ENCODE peak calls at places on chromosomes 5 and 9, in four cellular contexts. One of them, this sample, is unnamed.

GRCh38 chr5:1511651-1512540 is 11.9 kb downstream of the LPCAT1 start:
- DNase-seq in spleen: peak; percentile 74
- DNase-seq in DND-41: peak; percentile 6
- DNase-seq in neural crest cell: no peak
- DNase-seq in this sample: peak; percentile 92

GRCh38 chr5:81265101-81265500 is 32.0 kb downstream of the CKMT2 start:
- DNase-seq in spleen: no peak
- DNase-seq in DND-41: no peak
- DNase-seq in neural crest cell: no peak
- DNase-seq in this sample: no peak

GRCh38 chr5:181152406-181152805 is 5.0 kb downstream of the OR2V2 start:
- DNase-seq in spleen: no peak
- DNase-seq in DND-41: no peak
- DNase-seq in neural crest cell: no peak
- DNase-seq in this sample: no peak

GRCh38 chr5:535781-536698 is 11.8 kb upstream of the SLC9A3 start:
- DNase-seq in neural crest cell: no peak
- DNase-seq in spleen: peak; percentile 36
- DNase-seq in DND-41: no peak
- DNase-seq in this sample: no peak

GRCh38 chr9:126450537-126451205 is 124.0 kb downstream of the MVB12B start:
- DNase-seq in DND-41: no peak
- DNase-seq in spleen: peak; percentile 64
- DNase-seq in neural crest cell: no peak
- DNase-seq in this sample: no peak

GRCh38 chr9:131579789-131580211 is 34.5 kb downstream of the PRRT1B start:
- DNase-seq in spleen: no peak
- DNase-seq in neural crest cell: no peak
- DNase-seq in DND-41: no peak
- DNase-seq in this sample: no peak

GRCh38 chr5:87340716-87341115 is 72.0 kb downstream of the CCNH start:
- DNase-seq in neural crest cell: no peak
- DNase-seq in spleen: no peak
- DNase-seq in DND-41: peak; percentile 19
- DNase-seq in this sample: no peak

GRCh38 chr9:79662553-79662956 is 90.8 kb downstream of the TLE4 start:
- DNase-seq in DND-41: no peak
- DNase-seq in neural crest cell: peak; percentile 24
- DNase-seq in spleen: no peak
- DNase-seq in this sample: no peak

GRCh38 chr9:7756088-7756487 is 43.5 kb downstream of the DMAC1 start:
- DNase-seq in DND-41: no peak
- DNase-seq in spleen: no peak
- DNase-seq in neural crest cell: no peak
- DNase-seq in this sample: no peak

GRCh38 chr5:1187950-1188334 is 13.5 kb upstream of the SLC6A19 start:
- DNase-seq in DND-41: no peak
- DNase-seq in spleen: no peak
- DNase-seq in neural crest cell: no peak
- DNase-seq in this sample: no peak

GRCh38 chr5:108557686-108558085 is 175.8 kb upstream of the FBXL17 start:
- DNase-seq in DND-41: no peak
- DNase-seq in neural crest cell: no peak
- DNase-seq in spleen: no peak
- DNase-seq in this sample: no peak

GRCh38 chr5:174996941-174997340 is 272.6 kb downstream of the MSX2 start:
- DNase-seq in spleen: no peak
- DNase-seq in neural crest cell: no peak
- DNase-seq in DND-41: no peak
- DNase-seq in this sample: no peak

GRCh38 chr9:119934497-119934896 is 565.3 kb upstream of the BRINP1 start:
- DNase-seq in neural crest cell: no peak
- DNase-seq in DND-41: no peak
- DNase-seq in spleen: no peak
- DNase-seq in this sample: no peak

GRCh38 chr5:150612405-150612804 is 28.1 kb upstream of the SYNPO start:
- DNase-seq in DND-41: no peak
- DNase-seq in spleen: no peak
- DNase-seq in neural crest cell: no peak
- DNase-seq in this sample: no peak

GRCh38 chr9:91117959-91118651 is 243.6 kb downstream of the AUH start:
- DNase-seq in neural crest cell: peak; percentile 13
- DNase-seq in DND-41: no peak
- DNase-seq in spleen: peak; percentile 89
- DNase-seq in this sample: peak; percentile 92

GRCh38 chr5:123916331-123917121 is 404.5 kb downstream of the CSNK1G3 start:
- DNase-seq in DND-41: no peak
- DNase-seq in neural crest cell: no peak
- DNase-seq in spleen: no peak
- DNase-seq in this sample: no peak

GRCh38 chr5:59222687-59223511 is 640.0 kb downstream of the RAB3C start:
- DNase-seq in spleen: no peak
- DNase-seq in DND-41: no peak
- DNase-seq in neural crest cell: no peak
- DNase-seq in this sample: no peak

GRCh38 chr5:957730-958485 is 50.7 kb upstream of the NKD2 start:
- DNase-seq in neural crest cell: no peak
- DNase-seq in spleen: no peak
- DNase-seq in DND-41: no peak
- DNase-seq in this sample: no peak

GRCh38 chr5:114223866-114224265 is 138.0 kb upstream of the KCNN2 start:
- DNase-seq in spleen: no peak
- DNase-seq in neural crest cell: no peak
- DNase-seq in DND-41: no peak
- DNase-seq in this sample: no peak

GRCh38 chr5:113606298-113607134 is 93.0 kb downstream of the YTHDC2 start:
- DNase-seq in spleen: no peak
- DNase-seq in DND-41: peak; percentile 54
- DNase-seq in neural crest cell: peak; percentile 38
- DNase-seq in this sample: no peak

GRCh38 chr5:107217721-107218130 is 453.0 kb downstream of the EFNA5 start:
- DNase-seq in neural crest cell: no peak
- DNase-seq in spleen: no peak
- DNase-seq in DND-41: no peak
- DNase-seq in this sample: no peak

GRCh38 chr5:54644226-54644625 is 126.7 kb downstream of the SNX18 start:
- DNase-seq in DND-41: no peak
- DNase-seq in spleen: no peak
- DNase-seq in neural crest cell: no peak
- DNase-seq in this sample: no peak

GRCh38 chr5:914174-914573 is 21.5 kb downstream of the TRIP13 start:
- DNase-seq in spleen: no peak
- DNase-seq in DND-41: no peak
- DNase-seq in neural crest cell: no peak
- DNase-seq in this sample: no peak

GRCh38 chr5:123875444-123876264 is 363.7 kb downstream of the CSNK1G3 start:
- DNase-seq in spleen: no peak
- DNase-seq in neural crest cell: peak; percentile 47
- DNase-seq in DND-41: no peak
- DNase-seq in this sample: no peak

GRCh38 chr5:56410696-56411095 is 177.6 kb upstream of the ANKRD55 start:
- DNase-seq in spleen: no peak
- DNase-seq in neural crest cell: no peak
- DNase-seq in DND-41: no peak
- DNase-seq in this sample: no peak

GRCh38 chr5:98772415-98773213 is 849 bp upstream of the RGMB start:
- DNase-seq in spleen: peak; percentile 90
- DNase-seq in neural crest cell: peak; percentile 59
- DNase-seq in DND-41: no peak
- DNase-seq in this sample: peak; percentile 82

GRCh38 chr5:176381979-176382378 is 6.4 kb downstream of the NOP16 start:
- DNase-seq in neural crest cell: no peak
- DNase-seq in DND-41: no peak
- DNase-seq in spleen: peak; percentile 30
- DNase-seq in this sample: no peak

GRCh38 chr5:32523625-32524024 is 61.7 kb upstream of the SUB1 start:
- DNase-seq in spleen: no peak
- DNase-seq in DND-41: no peak
- DNase-seq in neural crest cell: no peak
- DNase-seq in this sample: no peak

GRCh38 chr9:74887041-74887980 is at the start of gene TRPM6:
- DNase-seq in DND-41: no peak
- DNase-seq in spleen: peak; percentile 95
- DNase-seq in neural crest cell: peak; percentile 42
- DNase-seq in this sample: no peak

GRCh38 chr5:74903165-74903787 is 37.1 kb upstream of the FAM169A start:
- DNase-seq in neural crest cell: peak; percentile 3
- DNase-seq in spleen: no peak
- DNase-seq in DND-41: no peak
- DNase-seq in this sample: no peak

GRCh38 chr9:137225701-137226331 is 842 bp downstream of the CYSRT1 start:
- DNase-seq in spleen: no peak
- DNase-seq in neural crest cell: no peak
- DNase-seq in DND-41: no peak
- DNase-seq in this sample: no peak

GRCh38 chr9:137664676-137665075 is 45.9 kb downstream of the EHMT1 start:
- DNase-seq in neural crest cell: no peak
- DNase-seq in spleen: no peak
- DNase-seq in DND-41: no peak
- DNase-seq in this sample: no peak

GRCh38 chr9:133738039-133738805 is at the start of gene SARDH:
- DNase-seq in DND-41: no peak
- DNase-seq in neural crest cell: peak; percentile 50
- DNase-seq in spleen: peak; percentile 87
- DNase-seq in this sample: no peak

GRCh38 chr5:79093762-79094161 is 17.8 kb upstream of the BHMT start:
- DNase-seq in DND-41: no peak
- DNase-seq in spleen: no peak
- DNase-seq in neural crest cell: no peak
- DNase-seq in this sample: no peak

GRCh38 chr5:137887831-137888230 is 1.4 kb upstream of the PKD2L2 start:
- DNase-seq in spleen: no peak
- DNase-seq in DND-41: no peak
- DNase-seq in neural crest cell: no peak
- DNase-seq in this sample: no peak

GRCh38 chr9:130110166-130110565 is 56.5 kb downstream of the GPR107 start:
- DNase-seq in spleen: no peak
- DNase-seq in neural crest cell: no peak
- DNase-seq in DND-41: no peak
- DNase-seq in this sample: no peak

GRCh38 chr5:98827161-98827560 is 53.7 kb downstream of the RGMB start:
- DNase-seq in DND-41: no peak
- DNase-seq in spleen: no peak
- DNase-seq in neural crest cell: no peak
- DNase-seq in this sample: no peak

GRCh38 chr5:159223469-159223868 is 14.1 kb upstream of the RNF145 start:
- DNase-seq in neural crest cell: no peak
- DNase-seq in spleen: no peak
- DNase-seq in DND-41: no peak
- DNase-seq in this sample: no peak
- TF ChIP-seq CTCF in neural crest cell: no peak
- TF ChIP-seq CTCF in spleen: no peak
- TF ChIP-seq CTCF in DND-41: no peak
- TF ChIP-seq CTCF in this sample: no peak

GRCh38 chr9:110199643-110200042 is 8.3 kb downstream of the C9orf152 start:
- DNase-seq in DND-41: no peak
- DNase-seq in spleen: no peak
- DNase-seq in neural crest cell: no peak
- DNase-seq in this sample: no peak

GRCh38 chr9:110198357-110198756 is 9.6 kb downstream of the C9orf152 start:
- DNase-seq in neural crest cell: no peak
- DNase-seq in spleen: no peak
- DNase-seq in DND-41: no peak
- DNase-seq in this sample: no peak

GRCh38 chr9:110202232-110202631 is 5.7 kb downstream of the C9orf152 start:
- DNase-seq in DND-41: no peak
- DNase-seq in neural crest cell: no peak
- DNase-seq in spleen: no peak
- DNase-seq in this sample: no peak

GRCh38 chr9:110192531-110193326 is 15.2 kb downstream of the C9orf152 start:
- DNase-seq in DND-41: no peak
- DNase-seq in neural crest cell: no peak
- DNase-seq in spleen: no peak
- DNase-seq in this sample: no peak

GRCh38 chr9:110197330-110198187 is 10.4 kb downstream of the C9orf152 start:
- DNase-seq in spleen: no peak
- DNase-seq in DND-41: no peak
- DNase-seq in neural crest cell: no peak
- DNase-seq in this sample: no peak
- TF ChIP-seq CTCF in spleen: no peak
- TF ChIP-seq CTCF in DND-41: no peak
- TF ChIP-seq CTCF in neural crest cell: no peak
- TF ChIP-seq CTCF in this sample: peak; percentile 65

DNA sequence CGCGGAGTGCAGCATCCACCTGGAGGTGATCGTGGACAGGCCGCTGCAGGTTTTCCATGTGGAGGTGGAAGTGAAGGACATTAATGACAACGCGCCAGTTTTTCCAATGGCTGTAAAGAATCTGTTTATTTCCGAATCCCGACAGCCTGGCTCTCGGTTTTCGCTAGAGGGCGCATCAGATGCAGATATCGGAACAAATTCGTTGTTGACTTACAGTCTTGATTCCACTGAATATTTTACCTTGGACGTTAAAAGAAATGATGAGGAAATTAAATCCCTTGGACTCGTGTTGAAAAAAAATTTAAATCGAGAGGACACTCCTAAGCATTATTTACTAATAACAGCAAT is 611 bp downstream of the PCDHA3 start:
- DNase-seq in neural crest cell: no peak
- DNase-seq in DND-41: no peak
- DNase-seq in spleen: no peak
- DNase-seq in this sample: no peak
- TF ChIP-seq CTCF in neural crest cell: peak; percentile 19
- TF ChIP-seq CTCF in DND-41: no peak
- TF ChIP-seq CTCF in spleen: no peak
- TF ChIP-seq CTCF in this sample: no peak

GRCh38 chr9:113616716-113617496 is 153.4 kb downstream of the RGS3 start:
- DNase-seq in neural crest cell: no peak
- DNase-seq in spleen: peak; percentile 68
- DNase-seq in DND-41: no peak
- DNase-seq in this sample: peak; percentile 67
- TF ChIP-seq CTCF in neural crest cell: no peak
- TF ChIP-seq CTCF in spleen: no peak
- TF ChIP-seq CTCF in DND-41: no peak
- TF ChIP-seq CTCF in this sample: no peak

DNA sequence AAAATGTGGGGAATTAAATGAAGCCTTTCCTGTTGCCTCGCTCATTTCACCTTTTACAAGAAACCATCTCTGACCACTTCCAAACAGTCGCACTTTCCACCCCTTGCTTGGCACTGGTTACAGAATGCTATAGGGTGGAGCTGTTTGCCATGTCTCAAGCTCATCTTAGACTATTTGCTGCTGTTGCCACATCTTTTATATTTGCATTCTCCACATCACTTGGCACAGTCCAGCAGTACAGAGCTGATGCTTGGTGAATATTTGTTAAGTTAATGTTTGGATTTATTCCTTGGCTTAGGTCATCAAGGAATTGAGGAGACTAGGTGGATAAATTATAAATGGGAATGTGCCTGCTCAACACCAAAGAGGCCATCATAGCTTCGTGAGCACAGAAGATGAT is 53.2 kb downstream of the GNA14 start:
- DNase-seq in DND-41: no peak
- DNase-seq in spleen: no peak
- DNase-seq in neural crest cell: no peak
- DNase-seq in this sample: no peak
- TF ChIP-seq CTCF in DND-41: no peak
- TF ChIP-seq CTCF in spleen: no peak
- TF ChIP-seq CTCF in neural crest cell: no peak
- TF ChIP-seq CTCF in this sample: no peak